ENCODE peak calls at places on chromosomes 3 and 15, in ten cellular contexts. D, U, Z, V, H, X, G, E, T and K are unnamed samples.

GRCh38 chr3:159828542-159828943 is 160.1 kb upstream of the IL12A start:
- DNase-seq in D (peak), U (no peak), Z (peak), V (no peak), H (peak), X (no peak), G (peak), E (no peak), T (no peak), K (no peak)

GRCh38 chr3:115851571-115851970 is 228.3 kb downstream of the GAP43 start:
- DNase-seq in D (no peak), U (no peak), Z (no peak), V (no peak), H (no peak), X (no peak), G (no peak), E (no peak), T (no peak), K (no peak)

GRCh38 chr15:31024330-31024729 is 32.9 kb upstream of the MTMR10 start:
- DNase-seq in D (peak), U (peak), Z (peak), V (no peak), H (no peak), X (no peak), G (peak), E (peak), T (peak), K (no peak)

GRCh38 chr3:6605245-6605644 is 255.7 kb upstream of the GRM7 start:
- DNase-seq in D (no peak), U (no peak), Z (no peak), V (no peak), H (no peak), X (no peak), G (no peak), E (no peak), T (no peak), K (no peak)

GRCh38 chr15:60392986-60393811 is 4.6 kb downstream of the ANXA2 start:
- DNase-seq in D (peak), U (peak), Z (peak), V (no peak), H (no peak), X (peak), G (peak), E (no peak), T (no peak), K (no peak)

GRCh38 chr3:125651246-125651645 is 55.9 kb upstream of the OSBPL11 start:
- DNase-seq in D (peak), U (no peak), Z (peak), V (no peak), H (no peak), X (no peak), G (peak), E (no peak), T (no peak), K (no peak)

GRCh38 chr3:194508486-194509449 is 22.0 kb upstream of the ATP13A3 start:
- DNase-seq in D (no peak), U (no peak), Z (peak), V (no peak), H (no peak), X (no peak), G (no peak), E (no peak), T (no peak), K (no peak)

GRCh38 chr3:122947621-122948202 is 79.9 kb downstream of the SEMA5B start:
- DNase-seq in D (no peak), U (no peak), Z (peak), V (no peak), H (no peak), X (no peak), G (no peak), E (no peak), T (no peak), K (no peak)

GRCh38 chr3:175493296-175493695 is 634.2 kb downstream of the NAALADL2 start:
- DNase-seq in D (no peak), U (no peak), Z (no peak), V (no peak), H (no peak), X (no peak), G (peak), E (no peak), T (no peak), K (no peak)

GRCh38 chr3:17771177-17772048 is 29.0 kb upstream of the TBC1D5 start:
- DNase-seq in D (no peak), U (no peak), Z (no peak), V (no peak), H (no peak), X (no peak), G (no peak), E (no peak), T (no peak), K (no peak)

GRCh38 chr3:9947025-9947995 is 4.9 kb downstream of the PRRT3 start:
- DNase-seq in D (peak), U (no peak), Z (peak), V (no peak), H (no peak), X (peak), G (no peak), E (peak), T (peak), K (no peak)

GRCh38 chr3:185308126-185308754 is 54.4 kb upstream of the EHHADH start:
- DNase-seq in D (peak), U (peak), Z (peak), V (peak), H (peak), X (peak), G (peak), E (peak), T (peak), K (no peak)

GRCh38 chr3:60827666-60828065 is 423.6 kb downstream of the FHIT start:
- DNase-seq in D (no peak), U (no peak), Z (no peak), V (no peak), H (no peak), X (no peak), G (no peak), E (no peak), T (no peak), K (no peak)

GRCh38 chr3:45207471-45207870 is 18.6 kb downstream of the TMEM158 start:
- DNase-seq in D (peak), U (no peak), Z (peak), V (no peak), H (no peak), X (no peak), G (no peak), E (no peak), T (no peak), K (no peak)

GRCh38 chr3:115697263-115698053 is 74.1 kb downstream of the GAP43 start:
- DNase-seq in D (no peak), U (no peak), Z (peak), V (no peak), H (no peak), X (no peak), G (no peak), E (no peak), T (no peak), K (no peak)

GRCh38 chr3:87324609-87325008 is 48.2 kb upstream of the POU1F1 start:
- DNase-seq in D (no peak), U (no peak), Z (no peak), V (no peak), H (no peak), X (no peak), G (no peak), E (no peak), T (no peak), K (no peak)

GRCh38 chr3:84974347-84974746 is 15.6 kb downstream of the CADM2 start:
- DNase-seq in D (no peak), U (no peak), Z (peak), V (no peak), H (no peak), X (no peak), G (no peak), E (no peak), T (no peak), K (no peak)

GRCh38 chr15:43132830-43133428 is 457 bp upstream of the TMEM62 start:
- DNase-seq in D (no peak), U (no peak), Z (peak), V (no peak), H (no peak), X (no peak), G (no peak), E (no peak), T (peak), K (no peak)

GRCh38 chr3:191085091-191085490 is 114.0 kb upstream of the OSTN start:
- DNase-seq in D (no peak), U (no peak), Z (no peak), V (no peak), H (no peak), X (no peak), G (no peak), E (no peak), T (no peak), K (no peak)

GRCh38 chr15:80608688-80609087 is 86.4 kb upstream of the ABHD17C start:
- DNase-seq in D (peak), U (no peak), Z (peak), V (no peak), H (no peak), X (no peak), G (no peak), E (no peak), T (no peak), K (no peak)

GRCh38 chr3:111285188-111285547 is 213.6 kb downstream of the NECTIN3 start:
- DNase-seq in D (no peak), U (no peak), Z (no peak), V (peak), H (no peak), X (no peak), G (no peak), E (no peak), T (no peak), K (no peak)

GRCh38 chr3:20051123-20051806 is 11.0 kb downstream of the KAT2B start:
- DNase-seq in D (no peak), U (no peak), Z (peak), V (no peak), H (no peak), X (no peak), G (no peak), E (no peak), T (no peak), K (no peak)

GRCh38 chr15:39181901-39182300 is 399.0 kb upstream of the THBS1 start:
- DNase-seq in D (no peak), U (peak), Z (no peak), V (no peak), H (no peak), X (no peak), G (no peak), E (no peak), T (no peak), K (no peak)

GRCh38 chr15:66578286-66578875 is 12.6 kb upstream of the LCTL start:
- DNase-seq in D (no peak), U (no peak), Z (peak), V (no peak), H (no peak), X (no peak), G (peak), E (no peak), T (no peak), K (no peak)

GRCh38 chr3:43031490-43032216 is 52.5 kb downstream of the GASK1A start:
- DNase-seq in D (no peak), U (no peak), Z (peak), V (no peak), H (no peak), X (peak), G (no peak), E (no peak), T (no peak), K (peak)

GRCh38 chr3:48686538-48687219 is 964 bp upstream of the NCKIPSD start:
- DNase-seq in D (no peak), U (no peak), Z (no peak), V (no peak), H (no peak), X (no peak), G (no peak), E (no peak), T (no peak), K (no peak)

GRCh38 chr15:68348064-68348463 is 70.5 kb downstream of the FEM1B start:
- DNase-seq in D (no peak), U (no peak), Z (no peak), V (no peak), H (no peak), X (no peak), G (peak), E (no peak), T (no peak), K (no peak)

GRCh38 chr3:136752327-136753111 is at the start of gene STAG1:
- DNase-seq in D (peak), U (peak), Z (peak), V (peak), H (peak), X (peak), G (peak), E (peak), T (peak), K (peak)

GRCh38 chr15:31352283-31352880 is 25.7 kb downstream of the KLF13 start:
- DNase-seq in D (no peak), U (no peak), Z (no peak), V (no peak), H (no peak), X (no peak), G (no peak), E (no peak), T (no peak), K (no peak)

GRCh38 chr3:183046883-183047282 is 52.4 kb downstream of the MCCC1 start:
- DNase-seq in D (no peak), U (no peak), Z (no peak), V (no peak), H (no peak), X (no peak), G (no peak), E (no peak), T (no peak), K (no peak)

GRCh38 chr3:191352014-191352413 is 21.7 kb upstream of the UTS2B start:
- DNase-seq in D (no peak), U (no peak), Z (peak), V (no peak), H (no peak), X (no peak), G (no peak), E (no peak), T (no peak), K (no peak)

GRCh38 chr3:34998905-34999304 is 640.4 kb upstream of the ARPP21 start:
- DNase-seq in D (no peak), U (no peak), Z (peak), V (no peak), H (no peak), X (no peak), G (no peak), E (no peak), T (no peak), K (no peak)

DNA sequence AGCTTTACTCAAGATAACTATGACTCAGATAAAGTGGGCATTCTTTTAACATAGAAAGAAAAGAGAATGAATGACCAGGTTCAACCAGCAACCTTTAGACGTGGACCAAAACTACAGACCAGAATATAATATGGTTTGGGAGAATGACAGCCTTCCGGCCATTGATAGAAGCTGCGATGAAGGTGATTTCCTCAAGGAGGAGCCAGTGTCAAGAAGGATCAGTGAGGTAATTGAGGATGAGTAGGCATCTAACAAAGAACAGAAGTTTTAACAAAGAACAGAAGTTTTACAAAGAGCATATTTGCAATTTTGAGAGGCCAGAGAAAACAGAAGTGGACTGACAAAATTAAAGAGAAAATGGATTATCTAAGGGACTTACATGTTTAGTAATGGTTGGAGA is 289.0 kb upstream of the AGTR1 start:
- DNase-seq in D (no peak), U (no peak), Z (no peak), V (no peak), H (no peak), X (no peak), G (no peak), E (no peak), T (no peak), K (no peak)
- TF ChIP-seq CTCF in D (no peak), U (no peak), Z (no peak), V (no peak), H (no peak), X (no peak), G (no peak), E (no peak), T (no peak), K (no peak)

DNA sequence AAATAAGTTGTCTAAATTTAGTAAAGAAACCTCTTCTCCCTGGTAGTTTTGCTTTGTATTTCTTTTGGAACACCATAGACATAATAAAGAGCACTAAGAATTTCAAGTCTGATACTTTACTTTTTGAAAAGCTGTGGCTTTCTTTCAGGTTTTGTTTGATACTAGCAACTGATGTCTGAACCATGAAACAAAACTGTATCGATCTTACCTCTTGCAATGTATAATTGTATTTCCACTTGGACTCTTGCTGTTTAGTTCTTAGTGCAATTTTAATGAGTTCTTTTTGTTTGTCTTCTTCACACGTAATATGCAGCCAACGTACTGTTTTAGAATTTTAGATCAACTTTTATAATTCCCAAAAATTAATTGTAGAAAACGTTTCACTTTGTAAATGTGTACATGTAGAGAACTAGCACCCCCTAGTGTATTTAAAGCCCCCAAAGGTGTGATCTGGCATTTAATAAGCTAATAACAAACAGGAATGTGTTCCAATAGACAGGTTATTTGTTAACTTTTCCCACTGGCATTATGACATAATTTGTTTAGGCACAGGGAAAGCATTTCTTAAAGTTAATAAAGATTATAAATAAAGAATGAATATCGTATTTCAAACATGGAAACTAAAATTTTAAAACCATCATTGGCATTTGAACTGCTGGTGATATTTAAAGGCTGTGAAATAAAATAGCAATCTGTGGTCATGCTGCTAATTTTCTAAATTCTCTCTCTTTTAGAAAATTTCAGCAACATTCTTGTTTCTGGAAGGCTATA is 289.1 kb upstream of the DNAJC19 start:
- DNase-seq in D (no peak), U (no peak), Z (no peak), V (no peak), H (peak), X (no peak), G (no peak), E (no peak), T (no peak), K (no peak)
- TF ChIP-seq CTCF in D (peak), U (peak), Z (no peak), V (peak), H (peak), X (no peak), G (no peak), E (no peak), T (peak), K (peak)

DNA sequence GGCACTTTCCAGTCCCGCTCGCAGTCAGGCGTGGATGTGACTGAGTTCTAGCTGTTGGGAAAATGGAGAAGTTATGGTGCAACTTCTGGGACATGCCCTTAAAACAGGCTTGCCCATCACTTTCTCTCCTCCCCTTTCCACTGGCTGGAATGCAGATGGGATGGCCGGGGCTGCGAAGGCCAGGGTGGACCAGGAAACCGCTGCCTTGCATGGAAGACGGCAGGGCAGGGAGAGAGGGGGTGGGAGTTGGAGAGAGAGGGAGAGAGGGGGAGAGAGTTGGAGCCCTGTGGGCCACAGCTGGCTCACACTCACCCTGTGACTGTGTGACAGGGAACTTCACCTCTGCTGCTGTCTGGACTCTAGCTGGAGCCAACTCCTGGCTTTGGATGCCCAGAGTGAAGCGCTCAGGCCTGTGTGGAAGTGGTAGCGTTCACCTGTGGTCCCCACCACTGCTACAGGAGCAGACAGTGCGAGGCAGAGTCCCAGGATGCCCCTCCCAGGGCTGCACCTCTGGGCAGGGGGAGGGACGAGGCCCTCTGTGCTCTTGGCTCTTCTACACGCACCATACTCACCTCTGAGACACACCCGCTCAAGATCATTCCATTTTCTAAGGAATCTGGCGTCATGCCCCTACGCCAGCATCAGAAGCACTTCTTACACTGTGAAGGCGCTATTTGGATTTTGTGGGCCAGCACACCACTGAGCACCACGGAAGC is 36.6 kb downstream of the KLHL25 start:
- DNase-seq in D (no peak), U (no peak), Z (no peak), V (no peak), H (no peak), X (no peak), G (no peak), E (no peak), T (no peak), K (no peak)
- TF ChIP-seq CTCF in D (no peak), U (no peak), Z (no peak), V (no peak), H (no peak), X (no peak), G (no peak), E (no peak), T (no peak), K (no peak)

DNA sequence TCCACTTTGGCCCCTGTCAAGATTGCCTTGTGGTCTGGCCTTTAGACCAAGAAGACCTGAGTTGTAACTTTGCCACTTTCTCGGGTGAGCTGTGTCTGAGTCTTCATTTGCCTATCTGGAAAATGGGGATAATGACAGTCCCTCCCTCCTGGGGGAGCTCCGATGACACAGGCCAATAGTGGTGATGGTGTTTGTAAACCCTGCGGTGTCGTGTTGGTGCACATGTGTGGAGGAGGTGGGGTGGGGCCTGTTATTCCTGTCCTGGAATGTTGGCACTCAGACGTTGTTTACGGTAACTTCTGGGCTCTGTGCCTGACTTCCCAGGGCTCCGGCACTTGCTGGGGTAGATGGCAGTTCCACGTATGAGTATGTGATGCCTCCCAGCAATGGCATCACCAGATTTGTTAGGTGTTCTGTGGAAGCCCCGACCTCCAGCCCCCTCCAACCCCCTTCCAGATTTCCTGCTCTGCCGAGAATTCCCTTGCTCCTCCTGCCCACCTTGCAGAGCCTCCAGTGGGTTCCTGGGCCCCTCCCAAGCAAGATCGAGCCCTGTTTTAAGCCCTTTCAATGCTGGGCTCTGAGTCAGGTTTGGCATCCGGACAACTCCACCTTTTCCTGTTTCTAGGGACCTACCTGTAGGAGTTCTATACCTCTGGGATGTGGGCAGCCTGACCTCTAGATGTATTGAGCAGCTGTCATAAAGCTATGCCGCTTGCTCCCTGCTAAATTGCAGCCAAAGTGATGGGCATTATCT is 31.4 kb downstream of the HRH1 start:
- DNase-seq in D (peak), U (peak), Z (peak), V (no peak), H (no peak), X (peak), G (peak), E (no peak), T (no peak), K (no peak)
- TF ChIP-seq CTCF in D (peak), U (no peak), Z (peak), V (no peak), H (no peak), X (no peak), G (peak), E (no peak), T (no peak), K (no peak)